ENCODE peak calls at places on chromosomes 4 and X, in eight cellular contexts. G is stomach, O is fibroblast of the aortic adventitia, Y is brain microvascular endothelial cell, Q is esophagus squamous epithelium, A is sigmoid colon, V is transverse colon, X is left ventricle myocardium inferior. U is an unnamed sample.

GRCh38 chr4:8085491-8086479 is 72.8 kb downstream of the ABLIM2 start:
- DNase-seq in G (no peak), O (no peak), Y (no peak), Q (no peak), A (no peak), V (no peak), X (no peak), U (no peak)

GRCh38 chr4:152655272-152656129 is 24.3 kb downstream of the TMEM154 start:
- DNase-seq in G (no peak), O (no peak), Y (no peak), Q (no peak), A (no peak), V (peak), X (no peak), U (no peak)

GRCh38 chr4:78057600-78058560 is 757 bp downstream of the FRAS1 start:
- DNase-seq in G (peak), O (peak), Y (peak), Q (no peak), A (peak), V (peak), X (peak), U (peak)

GRCh38 chrX:111006119-111006518 is 89.9 kb upstream of the PAK3 start:
- DNase-seq in G (no peak), O (no peak), Y (no peak), Q (no peak), A (no peak), V (no peak), X (no peak), U (peak)

GRCh38 chr4:182968917-182969650 is 51.9 kb upstream of the DCTD start:
- DNase-seq in G (no peak), O (no peak), Y (no peak), Q (no peak), A (no peak), V (no peak), X (no peak), U (no peak)

GRCh38 chr4:509374-509676 is 10.3 kb downstream of the PIGG start:
- DNase-seq in G (no peak), O (no peak), Y (no peak), Q (no peak), A (no peak), V (no peak), X (no peak), U (no peak)

GRCh38 chrX:23394421-23394820 is 59.8 kb downstream of the PTCHD1 start:
- DNase-seq in G (peak), O (no peak), Y (no peak), Q (no peak), A (no peak), V (no peak), X (no peak), U (peak)

GRCh38 chr4:76738081-76738931 is 159.6 kb downstream of the SOWAHB start:
- DNase-seq in G (no peak), O (peak), Y (no peak), Q (no peak), A (peak), V (no peak), X (no peak), U (peak)

GRCh38 chr4:148442830-148443549 is 776 bp upstream of the NR3C2 start:
- DNase-seq in G (no peak), O (peak), Y (no peak), Q (no peak), A (peak), V (peak), X (peak), U (peak)

GRCh38 chr4:119906277-119906676 is 160.4 kb downstream of the MAD2L1 start:
- DNase-seq in G (no peak), O (no peak), Y (no peak), Q (no peak), A (no peak), V (no peak), X (no peak), U (no peak)

GRCh38 chrX:1466232-1466661 is 13.5 kb upstream of the ASMTL start:
- DNase-seq in G (peak), O (no peak), Y (no peak), Q (no peak), A (peak), V (no peak), X (no peak), U (no peak)

GRCh38 chrX:17812763-17813162 is 48.3 kb downstream of the RAI2 start:
- DNase-seq in G (no peak), O (peak), Y (no peak), Q (no peak), A (no peak), V (no peak), X (no peak), U (no peak)

GRCh38 chrX:16578218-16578617 is 71.7 kb upstream of the S100G start:
- DNase-seq in G (no peak), O (peak), Y (peak), Q (no peak), A (no peak), V (no peak), X (no peak), U (peak)

GRCh38 chrX:46758956-46759644 is at the start of gene SLC9A7:
- DNase-seq in G (peak), O (peak), Y (peak), Q (no peak), A (peak), V (peak), X (peak), U (peak)

GRCh38 chr4:59612235-59612634 is 1587.9 kb upstream of the ADGRL3 start:
- DNase-seq in G (no peak), O (peak), Y (peak), Q (no peak), A (no peak), V (no peak), X (no peak), U (peak)

GRCh38 chr4:26139310-26139924 is 181.4 kb upstream of the RBPJ start:
- DNase-seq in G (no peak), O (no peak), Y (no peak), Q (no peak), A (no peak), V (no peak), X (no peak), U (no peak)

GRCh38 chr4:155799106-155799793 is 40.4 kb downstream of the GUCY1B1 start:
- DNase-seq in G (no peak), O (peak), Y (no peak), Q (no peak), A (no peak), V (no peak), X (no peak), U (peak)

GRCh38 chr4:119559044-119559647 is 69.5 kb downstream of the PDE5A start:
- DNase-seq in G (no peak), O (peak), Y (no peak), Q (no peak), A (no peak), V (no peak), X (no peak), U (peak)

GRCh38 chr4:171629737-171630136 is 183.5 kb upstream of the GALNTL6 start:
- DNase-seq in G (no peak), O (no peak), Y (no peak), Q (no peak), A (no peak), V (no peak), X (no peak), U (no peak)

GRCh38 chr4:1806223-1806564 is 13.1 kb downstream of the FGFR3 start:
- DNase-seq in G (no peak), O (no peak), Y (no peak), Q (no peak), A (no peak), V (no peak), X (no peak), U (no peak)

GRCh38 chrX:103727115-103727514 is 16.4 kb downstream of the TMEM31 start:
- DNase-seq in G (no peak), O (no peak), Y (no peak), Q (no peak), A (no peak), V (no peak), X (no peak), U (no peak)

GRCh38 chr4:29277381-29277780 is 1442.8 kb upstream of the PCDH7 start:
- DNase-seq in G (no peak), O (peak), Y (peak), Q (no peak), A (no peak), V (no peak), X (no peak), U (peak)

GRCh38 chr4:4666693-4667642 is 125.1 kb upstream of the STX18 start:
- DNase-seq in G (no peak), O (peak), Y (no peak), Q (no peak), A (no peak), V (no peak), X (no peak), U (no peak)

GRCh38 chr4:126627255-126627654 is 1005.5 kb upstream of the INTU start:
- DNase-seq in G (no peak), O (peak), Y (peak), Q (no peak), A (no peak), V (no peak), X (no peak), U (peak)

GRCh38 chr4:126630171-126630570 is 1002.6 kb upstream of the INTU start:
- DNase-seq in G (no peak), O (peak), Y (no peak), Q (no peak), A (no peak), V (no peak), X (no peak), U (peak)

GRCh38 chr4:126628933-126629332 is 1003.8 kb upstream of the INTU start:
- DNase-seq in G (no peak), O (no peak), Y (no peak), Q (no peak), A (no peak), V (no peak), X (no peak), U (no peak)
- H3K4me3 ChIP-seq in G (no peak), O (no peak), Y (no peak), Q (no peak), A (no peak), V (no peak), X (no peak), U (no peak)

GRCh38 chrX:39829965-39830364 is 267.8 kb downstream of the BCOR start:
- DNase-seq in G (no peak), O (no peak), Y (no peak), Q (no peak), A (no peak), V (no peak), X (no peak), U (no peak)

GRCh38 chrX:39828971-39829370 is 268.8 kb downstream of the BCOR start:
- DNase-seq in G (no peak), O (no peak), Y (no peak), Q (no peak), A (no peak), V (no peak), X (no peak), U (no peak)

GRCh38 chrX:39823848-39824247 is 273.9 kb downstream of the BCOR start:
- DNase-seq in G (no peak), O (no peak), Y (no peak), Q (no peak), A (no peak), V (no peak), X (no peak), U (no peak)

GRCh38 chrX:39827959-39828358 is 269.8 kb downstream of the BCOR start:
- DNase-seq in G (no peak), O (no peak), Y (no peak), Q (no peak), A (no peak), V (no peak), X (peak), U (no peak)

DNA sequence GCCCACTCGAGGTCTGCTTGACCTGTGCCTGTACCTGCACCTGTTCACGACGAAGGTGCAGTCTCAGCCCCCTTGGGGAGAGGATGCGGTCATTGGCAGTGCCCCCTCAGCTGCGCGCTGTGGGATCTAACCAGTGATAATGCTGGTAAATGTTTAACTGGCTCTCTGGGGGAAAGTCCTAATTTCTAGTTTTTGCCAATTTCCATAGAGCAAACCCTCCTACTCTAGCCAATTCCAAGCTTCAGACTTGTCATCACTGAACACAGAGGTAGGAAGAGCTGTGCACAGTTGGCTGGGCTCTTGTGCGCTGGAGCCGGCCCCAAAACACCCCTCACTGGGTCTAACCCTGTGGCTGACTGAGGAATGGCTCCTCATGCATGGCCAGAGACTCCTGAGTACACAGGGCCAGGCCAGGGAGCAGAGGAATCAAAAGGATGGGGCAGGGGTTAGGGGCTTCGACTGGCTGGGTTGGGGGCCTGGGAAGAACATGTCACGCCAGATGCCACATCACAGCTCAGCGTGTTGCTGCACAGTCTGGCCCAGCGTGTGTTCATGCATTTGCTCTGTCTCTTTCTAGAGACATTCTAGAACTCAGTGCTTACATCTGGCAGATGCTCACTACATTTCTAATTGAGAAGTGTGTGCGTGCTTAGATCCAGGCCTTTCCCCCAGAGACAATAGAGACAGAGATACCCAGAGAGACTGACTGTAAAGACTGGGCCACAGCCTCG is 270.8 kb downstream of the BCOR start:
- DNase-seq in G (no peak), O (no peak), Y (no peak), Q (no peak), A (no peak), V (no peak), X (no peak), U (no peak)
- TF ChIP-seq CTCF in G (no peak), O (no peak), Y (no peak), Q (no peak), A (no peak), V (no peak), X (no peak), U (no peak)

GRCh38 chr4:108649863-108650211 is 562 bp upstream of the OSTC start:
- DNase-seq in G (no peak), O (no peak), Y (no peak), Q (no peak), A (no peak), V (no peak), X (no peak), U (no peak)
- H3K4me3 ChIP-seq in G (peak), O (peak), Y (peak), Q (peak), A (no peak), V (peak), X (peak), U (peak)

GRCh38 chr4:37884855-37885487 is 5.9 kb upstream of the TBC1D1 start:
- DNase-seq in G (no peak), O (no peak), Y (no peak), Q (no peak), A (no peak), V (no peak), X (no peak), U (no peak)

GRCh38 chr4:37879365-37879764 is 11.5 kb upstream of the TBC1D1 start:
- DNase-seq in G (no peak), O (no peak), Y (no peak), Q (no peak), A (no peak), V (no peak), X (no peak), U (no peak)

GRCh38 chr4:37885496-37885895 is 5.4 kb upstream of the TBC1D1 start:
- DNase-seq in G (no peak), O (peak), Y (peak), Q (no peak), A (peak), V (peak), X (no peak), U (peak)

DNA sequence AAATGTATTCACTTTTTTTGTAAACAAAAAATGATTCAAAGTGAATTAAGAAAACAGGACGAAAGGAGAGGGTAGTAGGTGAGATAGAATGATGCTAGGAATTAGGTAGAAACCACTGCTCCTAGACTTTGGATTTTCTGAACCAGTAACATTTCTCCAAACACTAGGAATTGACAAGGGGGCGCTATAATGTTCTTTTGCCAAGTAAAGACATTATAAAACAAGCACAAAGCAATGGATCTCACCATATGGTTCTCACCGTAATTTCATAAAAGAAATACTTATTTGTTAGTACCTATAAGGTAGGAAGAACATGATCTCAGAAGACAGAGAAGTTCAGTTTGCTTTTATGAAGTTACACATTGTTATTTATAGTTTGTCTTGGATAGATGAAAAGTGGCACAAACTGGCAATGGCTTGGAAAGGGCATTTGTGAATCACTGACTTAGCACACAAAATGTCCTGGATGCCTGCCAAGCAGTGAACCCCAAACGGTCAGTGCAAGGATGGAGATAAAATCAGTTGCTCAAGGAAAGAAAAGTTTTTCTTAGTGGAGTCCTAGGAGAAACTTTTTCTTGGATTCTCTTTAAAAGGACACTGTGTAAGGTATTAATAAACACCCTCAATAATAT is 8.1 kb upstream of the TBC1D1 start:
- DNase-seq in G (no peak), O (no peak), Y (no peak), Q (no peak), A (no peak), V (no peak), X (no peak), U (no peak)
- TF ChIP-seq CTCF in G (no peak), O (no peak), Y (peak), Q (no peak), A (no peak), V (no peak), X (no peak), U (no peak)

DNA sequence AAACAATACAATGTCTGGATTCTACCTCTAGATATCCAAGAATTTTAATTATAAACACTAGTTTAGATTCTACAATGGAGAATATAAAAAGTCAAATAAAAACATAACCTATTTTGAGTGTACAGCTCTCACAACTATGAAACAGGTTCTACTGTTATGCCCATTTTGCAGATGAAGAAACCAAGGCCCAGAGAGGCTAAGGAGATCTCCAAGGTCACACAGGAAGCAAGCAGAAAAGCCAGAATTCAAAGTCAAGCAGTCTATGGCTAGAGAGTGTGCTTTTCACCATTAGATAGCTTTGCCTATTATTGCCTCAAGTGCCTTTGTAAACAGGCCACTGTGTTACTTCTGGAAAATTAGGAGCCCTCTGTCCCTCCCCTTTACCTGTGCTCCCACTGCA is 7.3 kb downstream of the TAPT1 start:
- DNase-seq in G (no peak), O (no peak), Y (no peak), Q (no peak), A (no peak), V (no peak), X (no peak), U (no peak)
- H3K4me3 ChIP-seq in G (no peak), O (no peak), Y (no peak), Q (no peak), A (no peak), V (no peak), X (no peak), U (no peak)

U was measured in cardiac fibroblast.